ENCODE peak calls at places on chromosomes 3 and 15, in five cellular contexts. One of them, this sample, is unnamed.

GRCh38 chr15:83612226-83612625 is 41.7 kb upstream of the ADAMTSL3 start:
- DNase-seq in ELR: no peak
- DNase-seq in activated naive CD4-positive, alpha-beta T cell treated with anti-CD3 and anti-CD28 coated beads, Interleukin-2, amount 10 ng/mL, durations not matched to agents 7 days and 5 days: no peak
- DNase-seq in mucosa of gallbladder: no peak
- DNase-seq in thoracic aorta: no peak
- DNase-seq in this sample: no peak

GRCh38 chr3:112640333-112640863 is 545 bp downstream of the CCDC80 start:
- DNase-seq in ELR: peak
- DNase-seq in activated naive CD4-positive, alpha-beta T cell treated with anti-CD3 and anti-CD28 coated beads, Interleukin-2, amount 10 ng/mL, durations not matched to agents 7 days and 5 days: no peak
- DNase-seq in mucosa of gallbladder: no peak
- DNase-seq in thoracic aorta: no peak
- DNase-seq in this sample: peak

GRCh38 chr15:38549222-38549621 is 15.4 kb downstream of the RASGRP1 start:
- DNase-seq in ELR: peak
- DNase-seq in activated naive CD4-positive, alpha-beta T cell treated with anti-CD3 and anti-CD28 coated beads, Interleukin-2, amount 10 ng/mL, durations not matched to agents 7 days and 5 days: no peak
- DNase-seq in mucosa of gallbladder: no peak
- DNase-seq in thoracic aorta: no peak
- DNase-seq in this sample: no peak

GRCh38 chr15:40054746-40055575 is 16.0 kb upstream of the SRP14 start:
- DNase-seq in ELR: peak
- DNase-seq in activated naive CD4-positive, alpha-beta T cell treated with anti-CD3 and anti-CD28 coated beads, Interleukin-2, amount 10 ng/mL, durations not matched to agents 7 days and 5 days: peak
- DNase-seq in mucosa of gallbladder: peak
- DNase-seq in thoracic aorta: no peak
- DNase-seq in this sample: peak

GRCh38 chr3:152305075-152305474 is 36.3 kb downstream of the MBNL1 start:
- DNase-seq in ELR: no peak
- DNase-seq in activated naive CD4-positive, alpha-beta T cell treated with anti-CD3 and anti-CD28 coated beads, Interleukin-2, amount 10 ng/mL, durations not matched to agents 7 days and 5 days: no peak
- DNase-seq in mucosa of gallbladder: no peak
- DNase-seq in thoracic aorta: no peak
- DNase-seq in this sample: no peak

GRCh38 chr3:58154752-58155449 is 55.9 kb downstream of the DNASE1L3 start:
- DNase-seq in ELR: no peak
- DNase-seq in activated naive CD4-positive, alpha-beta T cell treated with anti-CD3 and anti-CD28 coated beads, Interleukin-2, amount 10 ng/mL, durations not matched to agents 7 days and 5 days: no peak
- DNase-seq in mucosa of gallbladder: no peak
- DNase-seq in thoracic aorta: no peak
- DNase-seq in this sample: no peak

GRCh38 chr15:66873856-66874255 is 171.8 kb downstream of the SMAD6 start:
- DNase-seq in ELR: no peak
- DNase-seq in activated naive CD4-positive, alpha-beta T cell treated with anti-CD3 and anti-CD28 coated beads, Interleukin-2, amount 10 ng/mL, durations not matched to agents 7 days and 5 days: no peak
- DNase-seq in mucosa of gallbladder: no peak
- DNase-seq in thoracic aorta: no peak
- DNase-seq in this sample: no peak

GRCh38 chr3:17964113-17964512 is 221.7 kb upstream of the TBC1D5 start:
- DNase-seq in ELR: no peak
- DNase-seq in activated naive CD4-positive, alpha-beta T cell treated with anti-CD3 and anti-CD28 coated beads, Interleukin-2, amount 10 ng/mL, durations not matched to agents 7 days and 5 days: no peak
- DNase-seq in mucosa of gallbladder: no peak
- DNase-seq in thoracic aorta: no peak
- DNase-seq in this sample: no peak

GRCh38 chr15:89192771-89193170 is 28.6 kb downstream of the RLBP1 start:
- DNase-seq in ELR: peak
- DNase-seq in activated naive CD4-positive, alpha-beta T cell treated with anti-CD3 and anti-CD28 coated beads, Interleukin-2, amount 10 ng/mL, durations not matched to agents 7 days and 5 days: no peak
- DNase-seq in mucosa of gallbladder: no peak
- DNase-seq in thoracic aorta: no peak
- DNase-seq in this sample: no peak

GRCh38 chr3:16311960-16312451 is 47.0 kb downstream of the OXNAD1 start:
- DNase-seq in ELR: peak
- DNase-seq in activated naive CD4-positive, alpha-beta T cell treated with anti-CD3 and anti-CD28 coated beads, Interleukin-2, amount 10 ng/mL, durations not matched to agents 7 days and 5 days: peak
- DNase-seq in mucosa of gallbladder: no peak
- DNase-seq in thoracic aorta: no peak
- DNase-seq in this sample: peak